ENCODE peak calls at places on chromosomes 2 and 18, in four cellular contexts. C is pancreas, A is upper lobe of left lung, W is ovary. Z is an unnamed sample. For H3K36me3, the result is how much of the 10 kb centered on the place peaks cover.

GRCh38 chr2:11790228-11790627 is 43.8 kb downstream of the LPIN1 start:
- DNase-seq in C (no peak), A (no peak), W (no peak), Z (no peak)

GRCh38 chr2:95060446-95061118 is 35.1 kb downstream of the MAL start:
- DNase-seq in C (no peak), A (no peak), W (no peak), Z (no peak)

GRCh38 chr2:150647943-150648342 is 160.5 kb upstream of the RND3 start:
- DNase-seq in C (no peak), A (no peak), W (no peak), Z (no peak)

GRCh38 chr18:27378396-27379094 is 193.4 kb upstream of the CHST9 start:
- DNase-seq in C (no peak), A (no peak), W (no peak), Z (no peak)

GRCh38 chr2:181304011-181304844 is 153.0 kb upstream of the ITGA4 start:
- DNase-seq in C (no peak), A (no peak), W (no peak), Z (no peak)

GRCh38 chr2:233395687-233396086 is 41.4 kb downstream of the DGKD start:
- DNase-seq in C (no peak), A (no peak), W (no peak), Z (no peak)

GRCh38 chr2:178482437-178482836 is 2.2 kb downstream of the PLEKHA3 start:
- DNase-seq in C (no peak), A (no peak), W (no peak), Z (no peak)

GRCh38 chr2:230944804-230945372 is 19.8 kb upstream of the GPR55 start:
- DNase-seq in C (no peak), A (no peak), W (no peak), Z (peak)

GRCh38 chr2:105873721-105874120 is 129.0 kb downstream of the NCK2 start:
- DNase-seq in C (no peak), A (no peak), W (no peak), Z (no peak)

GRCh38 chr2:150259746-150260145 is 227.7 kb downstream of the RND3 start:
- DNase-seq in C (no peak), A (no peak), W (no peak), Z (no peak)

GRCh38 chr2:95343429-95344207 is 46.5 kb downstream of the KCNIP3 start:
- DNase-seq in C (no peak), A (no peak), W (peak), Z (no peak)

GRCh38 chr18:67783215-67783946 is 266.9 kb upstream of the DSEL start:
- DNase-seq in C (no peak), A (no peak), W (no peak), Z (no peak)

GRCh38 chr2:9995059-9995458 is 43.6 kb downstream of the GRHL1 start:
- DNase-seq in C (no peak), A (no peak), W (no peak), Z (no peak)

GRCh38 chr18:51390695-51391094 is 193.2 kb upstream of the MEX3C start:
- DNase-seq in C (no peak), A (no peak), W (no peak), Z (no peak)

GRCh38 chr2:101433465-101433864 is 41.4 kb downstream of the RFX8 start:
- DNase-seq in C (no peak), A (no peak), W (no peak), Z (no peak)

GRCh38 chr2:172830482-172830881 is 94.8 kb downstream of the RAPGEF4 start:
- DNase-seq in C (no peak), A (no peak), W (no peak), Z (no peak)

GRCh38 chr2:26173596-26174482 is 951 bp downstream of the GAREM2 start:
- DNase-seq in C (no peak), A (peak), W (no peak), Z (no peak)

GRCh38 chr2:424306-425172 is 136.6 kb upstream of the ALKAL2 start:
- DNase-seq in C (no peak), A (no peak), W (no peak), Z (no peak)

GRCh38 chr2:233116946-233117345 is 56.8 kb downstream of the INPP5D start:
- DNase-seq in C (no peak), A (no peak), W (no peak), Z (no peak)

GRCh38 chr2:63218800-63219511 is 168.3 kb downstream of the OTX1 start:
- DNase-seq in C (no peak), A (no peak), W (no peak), Z (no peak)

GRCh38 chr2:226431301-226431955 is 368.2 kb downstream of the IRS1 start:
- DNase-seq in C (no peak), A (no peak), W (no peak), Z (no peak)

GRCh38 chr18:23822590-23823385 is 133.5 kb downstream of the LAMA3 start:
- DNase-seq in C (no peak), A (no peak), W (no peak), Z (no peak)

GRCh38 chr2:95041060-95041823 is 15.7 kb downstream of the MAL start:
- DNase-seq in C (no peak), A (no peak), W (no peak), Z (no peak)

GRCh38 chr2:69694894-69695849 is 46.8 kb upstream of the ANXA4 start:
- DNase-seq in C (no peak), A (no peak), W (no peak), Z (no peak)

GRCh38 chr18:70491734-70492348 is 203.0 kb downstream of the SOCS6 start:
- DNase-seq in C (peak), A (no peak), W (no peak), Z (peak)

GRCh38 chr2:138777996-138778395 is 2.2 kb downstream of the NXPH2 start:
- DNase-seq in C (no peak), A (no peak), W (no peak), Z (no peak)

GRCh38 chr18:65429601-65430000 is 321.2 kb upstream of the CDH7 start:
- DNase-seq in C (no peak), A (no peak), W (no peak), Z (no peak)

GRCh38 chr2:195601361-195601760 is 55.7 kb upstream of the SLC39A10 start:
- DNase-seq in C (no peak), A (peak), W (no peak), Z (no peak)

GRCh38 chr18:45169610-45170009 is 445.7 kb upstream of the SLC14A2 start:
- DNase-seq in C (no peak), A (no peak), W (no peak), Z (no peak)

GRCh38 chr2:169035887-169036286 is 4.8 kb upstream of the ABCB11 start:
- DNase-seq in C (no peak), A (no peak), W (no peak), Z (no peak)

GRCh38 chr2:45218931-45219339 is 209.7 kb upstream of the SIX2 start:
- DNase-seq in C (no peak), A (peak), W (no peak), Z (no peak)

GRCh38 chr2:106062627-106063026 is 131.5 kb downstream of the UXS1 start:
- DNase-seq in C (no peak), A (no peak), W (no peak), Z (no peak)

GRCh38 chr2:37599688-37600525 is 71.5 kb downstream of the CDC42EP3 start:
- DNase-seq in C (no peak), A (peak), W (no peak), Z (no peak)

GRCh38 chr2:55051026-55051866 is 995 bp upstream of the RTN4 start:
- DNase-seq in C (peak), A (no peak), W (peak), Z (peak)

GRCh38 chr2:121351521-121352318 is 66.7 kb upstream of the TFCP2L1 start:
- DNase-seq in C (no peak), A (peak), W (no peak), Z (no peak)

GRCh38 chr2:121359170-121359569 is 74.2 kb upstream of the TFCP2L1 start:
- DNase-seq in C (no peak), A (no peak), W (no peak), Z (no peak)

GRCh38 chr2:121358291-121358690 is 73.3 kb upstream of the TFCP2L1 start:
- DNase-seq in C (no peak), A (no peak), W (no peak), Z (no peak)

GRCh38 chr2:121356058-121356640 is 71.1 kb upstream of the TFCP2L1 start:
- DNase-seq in C (peak), A (no peak), W (no peak), Z (peak)

DNA sequence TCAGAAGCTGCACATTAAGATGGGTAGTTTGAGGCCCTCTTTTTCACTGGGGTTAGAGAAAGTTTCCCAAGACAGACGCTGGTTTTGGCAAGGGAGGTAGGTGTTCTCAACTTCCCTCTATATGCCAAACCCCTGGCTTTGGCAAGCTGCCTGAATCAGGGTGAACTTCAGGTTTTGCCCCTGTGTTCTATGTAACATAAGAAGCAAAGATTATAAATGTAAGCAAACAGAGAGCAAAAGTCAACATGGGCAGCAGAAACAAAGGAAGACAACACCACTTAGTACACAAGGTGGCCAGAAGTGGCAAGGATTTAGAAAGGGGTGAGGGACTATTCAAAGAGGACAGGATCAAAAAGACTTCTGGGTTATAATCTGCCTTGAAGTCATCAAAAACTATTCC is 70.5 kb upstream of the TFCP2L1 start:
- DNase-seq in C (no peak), A (no peak), W (no peak), Z (no peak)
- H3K36me3 ChIP-seq in C (under half), A (under half), W (under half), Z (under half)

DNA sequence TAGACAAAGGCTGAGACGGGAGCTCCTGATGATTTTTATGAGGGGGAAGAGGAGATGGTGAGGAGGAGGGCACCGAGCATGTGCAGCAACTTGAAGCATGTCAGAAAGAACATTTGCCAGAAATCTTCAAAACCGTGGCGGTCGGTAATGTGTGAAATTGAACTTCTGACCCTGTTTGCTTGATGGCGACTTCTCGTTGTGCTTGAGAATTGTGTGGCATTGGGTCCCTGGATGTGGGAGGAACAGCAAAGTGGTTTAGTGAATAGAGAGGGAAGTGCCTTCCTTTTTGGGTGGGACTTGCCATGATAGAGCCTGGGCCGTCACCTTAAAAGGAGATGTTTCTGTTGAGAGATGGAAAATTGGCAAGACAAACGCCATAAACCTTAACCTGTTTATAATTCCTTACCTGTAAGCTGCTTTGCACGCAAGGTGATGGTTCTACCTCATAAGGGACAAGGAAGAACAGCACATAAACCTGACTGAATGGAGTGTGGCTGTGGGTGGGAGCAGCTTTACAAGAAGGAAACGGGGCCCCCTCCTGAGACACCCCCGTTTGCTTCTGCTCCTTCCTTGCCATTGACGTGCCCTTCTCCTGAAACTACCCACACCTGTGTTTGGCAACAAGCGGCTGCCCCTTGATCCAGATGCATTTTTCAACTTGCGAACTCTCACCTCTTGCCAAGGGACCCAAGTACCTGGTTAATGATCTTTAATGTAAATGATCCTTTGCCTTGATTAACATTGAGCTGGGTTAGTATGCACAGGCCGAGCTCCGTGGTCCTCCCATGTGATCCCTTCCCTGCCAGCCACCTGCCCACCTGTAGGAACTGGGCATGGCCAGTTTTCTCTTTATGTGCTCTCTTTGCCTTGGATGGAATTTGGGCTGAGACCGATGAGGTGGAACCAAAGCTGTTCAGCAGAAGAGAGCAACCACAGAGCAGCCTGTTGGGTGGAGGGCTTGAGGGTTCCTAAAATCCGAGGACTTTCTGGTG is 153.2 kb downstream of the NEDD4L start:
- DNase-seq in C (no peak), A (no peak), W (no peak), Z (no peak)
- H3K4me3 ChIP-seq in C (no peak), A (no peak), W (no peak), Z (no peak)

GRCh38 chr18:47296462-47296861 is 45.0 kb upstream of the SKOR2 start:
- DNase-seq in C (no peak), A (no peak), W (no peak), Z (no peak)

GRCh38 chr18:47294801-47295200 is 43.3 kb upstream of the SKOR2 start:
- DNase-seq in C (no peak), A (no peak), W (no peak), Z (no peak)
- H3K36me3 ChIP-seq in C (under half), A (under half), W (under half), Z (under half)

GRCh38 chr18:78241535-78242306 is 737.9 kb upstream of the SALL3 start:
- DNase-seq in C (no peak), A (no peak), W (no peak), Z (no peak)
- H3K4me3 ChIP-seq in C (no peak), A (no peak), W (no peak), Z (no peak)

GRCh38 chr2:177114712-177115111 is 97.9 kb upstream of the HNRNPA3 start:
- DNase-seq in C (no peak), A (no peak), W (no peak), Z (no peak)

GRCh38 chr2:177106212-177106611 is 106.4 kb upstream of the HNRNPA3 start:
- DNase-seq in C (no peak), A (no peak), W (no peak), Z (no peak)

GRCh38 chr2:177108890-177109289 is 103.7 kb upstream of the HNRNPA3 start:
- DNase-seq in C (no peak), A (no peak), W (no peak), Z (no peak)
- H3K36me3 ChIP-seq in C (under half), A (under half), W (under half), Z (under half)

GRCh38 chr2:15940661-15941482 is 522 bp downstream of the MYCN start:
- DNase-seq in C (no peak), A (peak), W (no peak), Z (no peak)
- H3K4me3 ChIP-seq in C (peak), A (no peak), W (peak), Z (no peak)

DNA sequence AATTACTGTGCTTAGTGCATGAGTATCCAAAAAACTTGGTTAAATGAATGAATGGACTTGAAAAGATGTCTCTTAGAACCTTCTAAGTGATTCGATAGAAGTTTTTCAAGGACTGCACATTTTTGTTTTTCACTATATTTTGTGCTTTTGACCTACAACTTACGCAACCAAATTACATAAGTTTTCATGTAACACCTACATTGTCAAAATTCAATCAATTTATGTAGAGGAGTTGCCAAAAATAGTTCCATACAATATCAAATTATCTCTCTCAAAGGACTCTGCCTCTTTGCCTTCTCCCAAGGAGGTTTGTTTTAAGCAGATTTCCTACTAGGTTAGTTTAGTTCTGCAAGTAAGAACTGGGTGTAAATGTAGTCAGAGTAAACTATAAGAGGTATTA is 10.3 kb downstream of the MARCHF7 start:
- DNase-seq in C (no peak), A (no peak), W (no peak), Z (no peak)
- H3K36me3 ChIP-seq in C (under half), A (under half), W (under half), Z (under half)

DNA sequence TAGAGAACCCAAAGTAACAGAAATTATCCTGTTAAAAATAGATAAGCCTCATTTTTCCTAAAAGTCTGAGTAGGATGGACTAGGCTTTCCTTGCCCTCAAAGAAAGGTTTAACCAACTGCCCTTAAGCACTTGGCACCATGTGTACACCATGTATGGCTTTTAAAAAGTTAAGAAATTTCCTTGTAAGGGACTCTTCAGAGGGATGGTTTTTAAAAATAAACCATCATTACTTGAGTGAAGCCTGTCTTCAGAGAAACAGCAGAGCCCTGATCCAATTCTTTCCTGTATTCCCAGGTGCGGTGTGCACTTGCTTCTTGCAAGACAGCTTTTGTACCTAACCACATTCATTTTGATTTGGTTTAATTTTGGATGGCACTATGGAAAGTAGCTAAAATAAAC is 1.1 kb upstream of the NEMP2 start:
- DNase-seq in C (no peak), A (no peak), W (no peak), Z (no peak)
- H3K4me3 ChIP-seq in C (peak), A (no peak), W (no peak), Z (no peak)

DNA sequence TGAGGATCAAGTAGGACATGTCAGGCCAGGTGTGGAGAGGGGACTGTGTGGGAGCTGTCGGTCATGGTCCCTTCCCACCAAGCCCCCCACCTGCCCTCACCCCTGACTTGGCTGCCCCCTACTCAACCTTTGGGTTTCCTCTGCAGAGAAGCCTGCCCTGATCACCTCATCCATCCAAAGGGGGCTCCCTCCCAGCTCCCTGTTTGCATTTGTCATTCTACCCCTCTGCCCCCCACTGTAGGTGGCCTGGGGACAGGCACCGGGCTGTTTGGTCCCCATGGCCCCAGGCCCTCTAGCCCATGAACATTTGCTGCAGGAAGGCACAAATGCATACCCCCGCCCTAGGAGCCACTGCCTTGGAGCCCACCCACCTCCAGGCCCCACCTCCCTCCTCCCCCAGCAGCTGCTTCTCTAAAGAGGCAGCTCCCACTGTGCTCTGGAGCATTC is 115.0 kb downstream of the SMAD7 start:
- DNase-seq in C (no peak), A (no peak), W (peak), Z (no peak)
- H3K36me3 ChIP-seq in C (under half), A (under half), W (under half), Z (under half)

GRCh38 chr2:33672896-33673295 is 73.8 kb upstream of the FAM98A start:
- DNase-seq in C (no peak), A (no peak), W (no peak), Z (no peak)

GRCh38 chr2:33671198-33671597 is 72.1 kb upstream of the FAM98A start:
- DNase-seq in C (no peak), A (no peak), W (no peak), Z (no peak)

GRCh38 chr2:33670392-33670937 is 71.4 kb upstream of the FAM98A start:
- DNase-seq in C (no peak), A (no peak), W (no peak), Z (no peak)

GRCh38 chr2:33673937-33674336 is 74.8 kb upstream of the FAM98A start:
- DNase-seq in C (no peak), A (no peak), W (no peak), Z (no peak)

GRCh38 chr2:33672389-33672788 is 73.3 kb upstream of the FAM98A start:
- DNase-seq in C (no peak), A (no peak), W (no peak), Z (no peak)
- H3K4me3 ChIP-seq in C (no peak), A (no peak), W (no peak), Z (no peak)